ENCODE peak calls at places on chromosome 12, in five cellular contexts. One of them, this sample, is unnamed.

GRCh38 chr12:11685716-11686115 is 36.2 kb downstream of the ETV6 start:
- DNase-seq in H1: no peak
- DNase-seq in activated T-cell treated with anti-CD3 and anti-CD28 coated beads for 4 hours: no peak
- DNase-seq in HT-29: no peak
- DNase-seq in effector memory CD8-positive, alpha-beta T cell: no peak
- DNase-seq in this sample: no peak

GRCh38 chr12:54017027-54017788 is 8.4 kb downstream of the HOXC8 start:
- DNase-seq in effector memory CD8-positive, alpha-beta T cell: no peak
- DNase-seq in HT-29: peak
- DNase-seq in activated T-cell treated with anti-CD3 and anti-CD28 coated beads for 4 hours: no peak
- DNase-seq in H1: peak
- DNase-seq in this sample: no peak

GRCh38 chr12:53122961-53123468 is 19.7 kb downstream of the SOAT2 start:
- DNase-seq in H1: peak
- DNase-seq in HT-29: no peak
- DNase-seq in effector memory CD8-positive, alpha-beta T cell: no peak
- DNase-seq in activated T-cell treated with anti-CD3 and anti-CD28 coated beads for 4 hours: no peak
- DNase-seq in this sample: no peak

GRCh38 chr12:102526701-102527100 is 46.3 kb upstream of the IGF1 start:
- DNase-seq in effector memory CD8-positive, alpha-beta T cell: no peak
- DNase-seq in activated T-cell treated with anti-CD3 and anti-CD28 coated beads for 4 hours: no peak
- DNase-seq in HT-29: no peak
- DNase-seq in H1: no peak
- DNase-seq in this sample: no peak

GRCh38 chr12:32549675-32550079 is 129.4 kb upstream of the DNM1L start:
- DNase-seq in activated T-cell treated with anti-CD3 and anti-CD28 coated beads for 4 hours: no peak
- DNase-seq in H1: peak
- DNase-seq in effector memory CD8-positive, alpha-beta T cell: no peak
- DNase-seq in HT-29: no peak
- DNase-seq in this sample: no peak

GRCh38 chr12:92581579-92581978 is 121.2 kb upstream of the PLEKHG7 start:
- DNase-seq in effector memory CD8-positive, alpha-beta T cell: no peak
- DNase-seq in activated T-cell treated with anti-CD3 and anti-CD28 coated beads for 4 hours: no peak
- DNase-seq in HT-29: no peak
- DNase-seq in H1: no peak
- DNase-seq in this sample: no peak

GRCh38 chr12:14239935-14240872 is 125.3 kb upstream of the ATF7IP start:
- DNase-seq in effector memory CD8-positive, alpha-beta T cell: no peak
- DNase-seq in HT-29: peak
- DNase-seq in H1: peak
- DNase-seq in activated T-cell treated with anti-CD3 and anti-CD28 coated beads for 4 hours: no peak
- DNase-seq in this sample: no peak

GRCh38 chr12:71536279-71536938 is 96.8 kb downstream of the LGR5 start:
- DNase-seq in HT-29: no peak
- DNase-seq in effector memory CD8-positive, alpha-beta T cell: no peak
- DNase-seq in activated T-cell treated with anti-CD3 and anti-CD28 coated beads for 4 hours: no peak
- DNase-seq in H1: no peak
- DNase-seq in this sample: no peak

This sample was measured in stimulated activated CD4-positive, alpha-beta T cell treated with anti-CD3 and anti-CD28 coated beads, TNF-alpha, amount 100 ng/mL, for 4 hours.